ENCODE peak calls at places on chromosome 3, in five cellular contexts. E, C, N, D and V are unnamed samples.

GRCh38 chr3:117393119-117393518 is 683.5 kb downstream of the TUSC7 start:
- DNase-seq in D (no peak), E (no peak), C (no peak), N (no peak), V (no peak)

GRCh38 chr3:125057186-125057850 is 1.5 kb upstream of the HEG1 start:
- DNase-seq in N (no peak), D (peak), C (peak), E (no peak), V (peak)

GRCh38 chr3:178900244-178900643 is 171.4 kb downstream of the ZMAT3 start:
- DNase-seq in C (no peak), D (no peak), N (no peak), E (no peak), V (no peak)

GRCh38 chr3:713225-713624 is 379.6 kb upstream of the CNTN6 start:
- DNase-seq in D (no peak), N (no peak), C (no peak), E (no peak), V (no peak)

GRCh38 chr3:38003371-38003816 is 12.8 kb downstream of the VILL start:
- DNase-seq in D (peak), E (peak), N (peak), C (peak), V (peak)

GRCh38 chr3:138469869-138470268 is 35.5 kb downstream of the ESYT3 start:
- DNase-seq in D (no peak), C (peak), N (no peak), E (no peak), V (no peak)

GRCh38 chr3:143329567-143330164 is 210.1 kb downstream of the CHST2 start:
- DNase-seq in C (peak), D (no peak), N (peak), E (no peak), V (no peak)

GRCh38 chr3:126971891-126972351 is 11.0 kb upstream of the PLXNA1 start:
- DNase-seq in N (no peak), C (peak), E (peak), D (peak), V (no peak)

GRCh38 chr3:116001063-116001765 is 377.9 kb downstream of the GAP43 start:
- DNase-seq in E (no peak), D (no peak), C (no peak), N (no peak), V (no peak)

GRCh38 chr3:45554001-45554691 is 40.4 kb upstream of the LIMD1 start:
- DNase-seq in E (peak), N (no peak), D (no peak), C (peak), V (no peak)

GRCh38 chr3:12830785-12831581 is 10.4 kb downstream of the RPL32 start:
- DNase-seq in D (no peak), C (no peak), E (no peak), N (no peak), V (no peak)

GRCh38 chr3:30401971-30402370 is 204.4 kb upstream of the TGFBR2 start:
- DNase-seq in C (no peak), D (no peak), N (no peak), E (no peak), V (no peak)

GRCh38 chr3:64276131-64276530 is 50.9 kb upstream of the PRICKLE2 start:
- DNase-seq in E (no peak), N (no peak), D (no peak), C (no peak), V (no peak)

GRCh38 chr3:139906441-139906840 is 28.5 kb upstream of the CLSTN2 start:
- DNase-seq in E (no peak), C (no peak), N (no peak), D (no peak), V (peak)

GRCh38 chr3:60760145-60760544 is 491.1 kb downstream of the FHIT start:
- DNase-seq in C (no peak), N (no peak), D (no peak), E (no peak), V (no peak)

GRCh38 chr3:38634133-38634532 is 15.4 kb downstream of the SCN5A start:
- DNase-seq in D (no peak), E (no peak), C (no peak), N (no peak), V (peak)

GRCh38 chr3:9732080-9732752 is 681 bp downstream of the BRPF1 start:
- DNase-seq in D (no peak), C (peak), N (no peak), E (peak), V (no peak)

GRCh38 chr3:23294770-23295387 is 91.8 kb downstream of the UBE2E2 start:
- DNase-seq in N (no peak), C (no peak), E (no peak), D (no peak), V (no peak)

GRCh38 chr3:13142552-13143380 is 69.5 kb upstream of the IQSEC1 start:
- DNase-seq in N (no peak), C (no peak), D (no peak), E (no peak), V (no peak)

GRCh38 chr3:38588276-38588971 is 61.1 kb downstream of the SCN5A start:
- DNase-seq in D (no peak), C (peak), N (no peak), E (peak), V (no peak)

GRCh38 chr3:101253429-101253828 is 66.9 kb downstream of the IMPG2 start:
- DNase-seq in C (no peak), D (no peak), E (no peak), N (no peak), V (no peak)

GRCh38 chr3:171851685-171852084 is 8.5 kb downstream of the TMEM212 start:
- DNase-seq in N (no peak), D (no peak), C (no peak), E (no peak), V (no peak)

GRCh38 chr3:171849632-171850323 is 6.6 kb downstream of the TMEM212 start:
- DNase-seq in N (no peak), D (no peak), C (no peak), E (no peak), V (no peak)

GRCh38 chr3:171850324-171850697 is 7.2 kb downstream of the TMEM212 start:
- DNase-seq in N (no peak), E (no peak), C (no peak), D (no peak), V (no peak)

GRCh38 chr3:171850968-171851600 is 7.9 kb downstream of the TMEM212 start:
- DNase-seq in C (no peak), E (no peak), N (no peak), D (no peak), V (no peak)

GRCh38 chr3:171854649-171855305 is 11.6 kb downstream of the TMEM212 start:
- DNase-seq in D (no peak), E (no peak), C (no peak), N (no peak), V (no peak)
- TF ChIP-seq POLR2A in D (no peak), E (no peak), C (no peak), N (no peak), V (no peak)

GRCh38 chr3:50189989-50190388 is 1.4 kb upstream of the GNAT1 start:
- DNase-seq in N (no peak), C (no peak), D (no peak), E (no peak), V (no peak)
- TF ChIP-seq POLR2A in N (no peak), C (no peak), D (no peak), E (no peak), V (no peak)

GRCh38 chr3:112653209-112653871 is 12.4 kb upstream of the CCDC80 start:
- DNase-seq in E (no peak), N (no peak), C (no peak), D (no peak), V (peak)
- TF ChIP-seq POLR2A in E (no peak), N (no peak), C (no peak), D (no peak), V (no peak)

GRCh38 chr3:32500880-32501784 is 1.5 kb downstream of the CMTM6 start:
- DNase-seq in N (no peak), C (no peak), D (no peak), E (no peak), V (no peak)
- TF ChIP-seq POLR2A in N (no peak), C (no peak), D (no peak), E (no peak), V (no peak)

GRCh38 chr3:32621466-32621865 is 50.8 kb upstream of the DYNC1LI1 start:
- DNase-seq in E (no peak), D (no peak), N (no peak), C (no peak), V (no peak)

GRCh38 chr3:32619395-32619794 is 48.7 kb upstream of the DYNC1LI1 start:
- DNase-seq in E (no peak), D (no peak), C (no peak), N (no peak), V (no peak)

GRCh38 chr3:32626650-32627049 is 56.0 kb upstream of the DYNC1LI1 start:
- DNase-seq in N (no peak), C (no peak), D (no peak), E (no peak), V (no peak)

GRCh38 chr3:32616267-32616962 is 45.8 kb upstream of the DYNC1LI1 start:
- DNase-seq in E (no peak), D (no peak), C (no peak), N (no peak), V (no peak)

DNA sequence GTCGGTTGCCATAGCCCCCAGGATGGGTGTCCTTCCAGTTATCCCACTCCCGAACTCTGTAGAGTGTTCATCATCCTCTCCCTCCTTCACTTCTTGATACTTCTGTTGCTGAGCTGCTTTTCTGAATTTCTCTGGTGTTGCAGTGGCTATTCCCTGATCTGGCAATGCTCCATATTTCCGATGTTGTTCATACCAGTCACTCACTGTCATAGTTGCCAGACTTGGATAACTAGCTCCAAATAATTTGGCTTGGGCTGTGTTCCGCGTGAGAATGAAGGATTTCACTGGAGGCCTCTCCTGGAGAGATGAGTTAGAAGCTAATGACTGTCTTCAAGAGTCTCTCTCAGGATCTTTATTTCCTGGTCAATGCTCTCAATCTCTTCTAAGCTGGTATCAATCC is 50.3 kb upstream of the DYNC1LI1 start:
- DNase-seq in C (no peak), N (no peak), E (no peak), D (no peak), V (no peak)
- TF ChIP-seq POLR2A in C (no peak), N (no peak), E (no peak), D (no peak), V (no peak)